ENCODE peak calls at places on chromosome 21, in four cellular contexts. U, I, B and O are unnamed samples.
A peak's percentile ranks its signal among the peaks of the same experiment; 100 is the strongest.

GRCh38 chr21:15718709-15719108 is 11.1 kb upstream of the USP25 start:
- DNase-seq in U (no peak), I (no peak), B (no peak), O (no peak)

GRCh38 chr21:24729568-24729967 is 877.7 kb downstream of the MRPL39 start:
- DNase-seq in U (no peak), I (no peak), B (no peak), O (no peak)

GRCh38 chr21:34835526-34835925 is 166.7 kb downstream of the CLIC6 start:
- DNase-seq in U (no peak), I (no peak), B (no peak), O (no peak)

GRCh38 chr21:26457817-26458216 is 115.3 kb downstream of the CYYR1 start:
- DNase-seq in U (no peak), I (no peak), B (no peak), O (no peak)

GRCh38 chr21:19999369-20000272 is 998.6 kb upstream of the NCAM2 start:
- DNase-seq in U (no peak), I (peak; percentile 5), B (no peak), O (no peak)

GRCh38 chr21:19489930-19490329 is 1086.3 kb upstream of the TMPRSS15 start:
- DNase-seq in U (no peak), I (no peak), B (no peak), O (no peak)

GRCh38 chr21:10521091-10521598 is at the start of gene TPTE:
- DNase-seq in U (no peak), I (no peak), B (no peak), O (no peak)

GRCh38 chr21:32311621-32312020 is 13.0 kb downstream of the MRAP start:
- DNase-seq in U (peak; percentile 43), I (no peak), B (no peak), O (no peak)

GRCh38 chr21:45893166-45894106 is 88.1 kb upstream of the COL6A1 start:
- DNase-seq in U (no peak), I (no peak), B (no peak), O (no peak)
- H2AFZ ChIP-seq in U (no peak overlapping the region), I (no peak overlapping the region), B (no peak overlapping the region), O (no peak overlapping the region)

GRCh38 chr21:42219606-42220137 is 732 bp downstream of the ABCG1 start:
- DNase-seq in U (peak; percentile 64), I (no peak), B (peak; percentile 57), O (no peak)

GRCh38 chr21:42218836-42219605 is at the start of gene ABCG1:
- DNase-seq in U (peak; percentile 84), I (no peak), B (peak; percentile 88), O (no peak)

GRCh38 chr21:42222386-42222785 is 3.4 kb downstream of the ABCG1 start:
- DNase-seq in U (no peak), I (no peak), B (no peak), O (no peak)

GRCh38 chr21:42221581-42222345 is 2.8 kb downstream of the ABCG1 start:
- DNase-seq in U (no peak), I (no peak), B (no peak), O (no peak)

DNA sequence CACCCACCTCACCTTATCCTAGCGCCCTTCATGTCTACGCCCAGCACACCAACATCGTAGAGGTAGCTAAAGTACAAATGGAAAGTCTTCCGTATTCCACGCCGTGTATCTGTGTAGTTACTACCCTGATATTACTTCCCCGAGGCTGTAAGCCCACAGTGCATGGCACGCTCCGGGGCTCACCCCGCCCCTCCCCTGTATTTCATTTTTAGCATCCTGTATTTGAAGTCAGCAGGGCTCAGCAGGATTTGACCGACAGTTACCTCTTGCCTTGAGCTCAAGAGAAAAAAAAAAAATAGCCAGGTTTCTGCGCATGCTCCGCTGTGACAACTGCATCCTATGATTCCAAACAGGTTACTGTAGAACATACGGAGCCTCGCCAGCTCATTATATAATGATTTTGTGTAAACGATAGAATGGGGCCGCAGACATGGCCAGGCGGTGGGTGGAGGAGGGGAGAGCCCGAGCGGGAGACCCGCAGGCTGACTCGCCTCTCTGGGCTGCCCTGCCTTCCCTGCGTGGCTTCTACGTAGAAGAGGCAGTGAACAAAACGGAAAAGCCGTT is 1.3 kb downstream of the ABCG1 start:
- DNase-seq in U (peak; percentile 76), I (no peak), B (peak; percentile 72), O (peak; percentile 63)
- TF ChIP-seq EZH2 in U (no peak), I (no peak), B (no peak), O (no peak)

GRCh38 chr21:41745971-41746743 is 20.7 kb downstream of the RIPK4 start:
- DNase-seq in U (no peak), I (peak; percentile 64), B (peak; percentile 47), O (no peak)
- TF ChIP-seq CTCF in U (peak; percentile 63), I (peak; percentile 53), B (peak; percentile 27), O (no peak)

GRCh38 chr21:45293214-45293725 is 5.6 kb upstream of the POFUT2 start:
- DNase-seq in U (peak; percentile 48), I (no peak), B (no peak), O (no peak)

GRCh38 chr21:45293726-45294401 is 6.2 kb upstream of the POFUT2 start:
- DNase-seq in U (peak; percentile 39), I (no peak), B (no peak), O (no peak)

GRCh38 chr21:45291613-45292398 is 4.1 kb upstream of the POFUT2 start:
- DNase-seq in U (peak; percentile 61), I (no peak), B (no peak), O (no peak)

GRCh38 chr21:45290948-45291612 is 3.4 kb upstream of the POFUT2 start:
- DNase-seq in U (peak; percentile 32), I (no peak), B (no peak), O (no peak)

DNA sequence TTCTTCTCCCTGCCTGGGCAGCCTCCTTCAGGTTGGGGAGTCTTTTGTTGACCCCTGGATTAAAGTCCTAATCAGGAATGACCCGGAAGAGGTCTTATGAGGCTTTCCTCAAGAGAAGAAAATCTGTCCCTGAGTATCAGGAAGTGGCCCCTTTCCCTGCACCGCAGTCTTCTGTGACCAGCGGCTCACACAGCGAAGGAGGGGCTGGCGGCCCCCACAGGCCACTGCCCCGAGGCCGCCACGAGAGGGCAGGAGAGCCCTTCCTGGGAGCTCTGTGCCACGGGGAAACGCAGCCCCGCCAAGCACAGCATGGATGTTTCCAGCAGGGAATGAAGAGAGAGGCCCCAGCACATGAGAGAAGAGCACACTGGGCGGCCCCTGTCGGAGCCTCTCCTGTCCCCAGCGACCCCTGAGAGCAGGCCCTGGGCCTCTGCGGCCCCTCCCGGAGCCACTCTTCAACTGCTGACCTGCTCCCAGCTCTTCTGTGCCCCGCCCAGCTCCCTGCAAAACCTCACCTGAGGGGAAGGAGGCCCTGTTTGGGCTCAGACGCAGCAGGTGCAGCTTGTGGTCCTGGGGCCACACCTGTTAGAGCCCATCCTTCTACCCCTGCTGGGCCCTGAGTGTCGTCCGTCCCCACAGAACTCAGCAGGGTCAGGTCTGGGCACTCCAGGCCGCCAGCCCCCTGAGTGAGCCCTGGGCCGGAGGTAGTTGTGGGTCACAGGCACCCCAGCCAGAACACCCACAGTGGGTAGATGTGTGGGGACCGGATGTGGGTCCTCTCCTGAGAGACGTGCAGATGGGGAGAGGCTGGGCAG is 4.9 kb upstream of the POFUT2 start:
- DNase-seq in U (peak; percentile 87), I (peak; percentile 90), B (peak; percentile 94), O (peak; percentile 41)
- H2AFZ ChIP-seq in U (no peak overlapping the region), I (peak overlapping the region; percentile 46), B (no peak overlapping the region), O (no peak overlapping the region)